ENCODE peak calls at places on chromosomes 4 and X, in five cellular contexts. D, V, C, Y and U are unnamed samples.

GRCh38 chrX:18935893-18936292 is 48.0 kb downstream of the PHKA2 start:
- DNase-seq in D (no peak), V (no peak), C (no peak), Y (no peak), U (no peak)

GRCh38 chr4:13665711-13666660 is 38.5 kb upstream of the BOD1L1 start:
- DNase-seq in D (no peak), V (no peak), C (no peak), Y (no peak), U (no peak)

GRCh38 chr4:17218801-17219200 is 293.1 kb downstream of the QDPR start:
- DNase-seq in D (no peak), V (no peak), C (no peak), Y (no peak), U (no peak)

GRCh38 chr4:120843840-120844527 is 78.5 kb downstream of the PRDM5 start:
- DNase-seq in D (no peak), V (no peak), C (no peak), Y (peak), U (peak)

GRCh38 chrX:132652871-132653270 is 164.0 kb upstream of the MBNL3 start:
- DNase-seq in D (no peak), V (no peak), C (no peak), Y (no peak), U (no peak)

GRCh38 chrX:56233682-56234081 is 1.5 kb downstream of the KLF8 start:
- DNase-seq in D (no peak), V (no peak), C (peak), Y (peak), U (peak)

GRCh38 chr4:175562537-175562936 is 249.5 kb downstream of the GPM6A start:
- DNase-seq in D (no peak), V (no peak), C (no peak), Y (no peak), U (no peak)

GRCh38 chrX:120857240-120857639 is 18.4 kb downstream of the CT47B1 start:
- DNase-seq in D (no peak), V (no peak), C (no peak), Y (peak), U (peak)

GRCh38 chr4:57083107-57083506 is 27.1 kb downstream of the IGFBP7 start:
- DNase-seq in D (no peak), V (no peak), C (no peak), Y (no peak), U (no peak)

DNA sequence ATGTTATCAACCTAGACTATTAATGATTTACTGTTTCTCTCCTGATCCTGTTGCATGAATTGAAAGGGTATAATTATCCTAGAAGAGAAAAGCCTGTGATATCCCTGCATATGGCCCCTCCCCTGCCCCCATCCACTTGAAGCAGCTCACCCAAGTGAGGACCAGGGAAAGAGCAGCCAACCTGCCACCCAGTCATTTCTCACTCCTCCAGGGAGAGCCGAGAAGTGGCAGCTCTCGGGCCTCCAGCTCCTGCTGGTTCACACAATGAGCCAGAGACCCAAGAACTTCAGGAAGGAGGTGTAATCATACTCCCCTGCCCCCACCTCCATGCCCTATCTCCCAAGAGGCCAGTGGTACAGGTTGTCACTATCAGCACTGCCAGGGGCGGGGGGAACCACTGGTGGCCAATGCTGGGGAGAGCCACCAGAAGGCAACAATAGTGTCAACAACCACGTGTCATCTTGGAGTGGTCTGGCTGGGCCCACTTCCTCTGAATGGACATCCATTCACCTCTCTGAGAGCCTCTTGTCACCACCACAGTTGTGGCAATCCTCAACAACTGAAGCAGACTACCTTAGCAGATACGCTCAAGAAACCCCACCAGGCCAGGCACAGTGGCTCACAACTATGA is 42.9 kb downstream of the APOO start:
- DNase-seq in D (no peak), V (no peak), C (no peak), Y (no peak), U (no peak)
- TF ChIP-seq CREB1 in D (no peak), V (no peak), C (no peak), Y (no peak), U (no peak)

GRCh38 chr4:83360018-83360417 is 25.4 kb upstream of the HPSE start:
- DNase-seq in D (no peak), V (no peak), C (no peak), Y (no peak), U (no peak)

GRCh38 chr4:83362492-83363329 is 28.1 kb upstream of the HPSE start:
- DNase-seq in D (no peak), V (peak), C (no peak), Y (no peak), U (no peak)

GRCh38 chr4:83361416-83362196 is 27.0 kb upstream of the HPSE start:
- DNase-seq in D (no peak), V (peak), C (no peak), Y (peak), U (no peak)

GRCh38 chr4:83369825-83370639 is 35.4 kb upstream of the HPSE start:
- DNase-seq in D (no peak), V (peak), C (no peak), Y (no peak), U (no peak)

GRCh38 chr4:83364312-83364711 is 29.7 kb upstream of the HPSE start:
- DNase-seq in D (no peak), V (no peak), C (no peak), Y (no peak), U (no peak)
- TF ChIP-seq SP1 in D (peak), V (no peak), C (no peak), Y (no peak), U (no peak)

GRCh38 chrX:33415454-33415853 is 204.1 kb upstream of the DMD start:
- DNase-seq in D (no peak), V (no peak), C (no peak), Y (no peak), U (no peak)
- TF ChIP-seq CREB1 in D (no peak), V (no peak), C (no peak), Y (no peak), U (no peak)

DNA sequence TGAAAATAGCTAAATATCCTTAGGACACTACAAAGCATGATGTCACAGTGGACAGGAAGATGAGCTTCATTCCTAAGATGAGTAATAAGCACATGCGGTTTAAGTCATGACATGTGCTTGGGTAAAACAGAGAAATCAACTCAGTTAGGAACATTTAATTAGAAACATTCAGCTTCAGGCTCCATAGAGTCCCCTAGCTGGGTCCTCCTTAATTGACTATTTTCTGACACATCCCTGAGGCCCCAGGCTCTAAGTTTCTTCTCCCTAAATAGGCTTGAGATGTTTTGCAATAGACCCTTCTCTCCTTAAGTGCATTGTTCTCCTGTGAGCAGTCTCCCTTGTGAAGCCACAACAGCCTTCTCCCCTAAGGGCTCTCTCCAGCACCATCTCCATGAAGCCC is 70.4 kb upstream of the ANXA3 start:
- DNase-seq in D (no peak), V (no peak), C (no peak), Y (no peak), U (no peak)
- TF ChIP-seq SP1 in D (no peak), V (no peak), C (no peak), Y (no peak), U (no peak)

GRCh38 chr4:168691621-168692376 is 194.9 kb downstream of the PALLD start:
- DNase-seq in D (no peak), V (no peak), C (no peak), Y (no peak), U (no peak)
- TF ChIP-seq CREB1 in D (no peak), V (no peak), C (no peak), Y (no peak), U (no peak)